ENCODE peak calls at places on chromosomes 5 and 9, in eight cellular contexts. A is PC-3; L is CD8-positive, alpha-beta T cell; W is breast epithelium; I is pancreas; T is CD8-positive, alpha-beta memory T cell; D is lower lobe of right lung; R is mammary epithelial cell. C is an unnamed sample. For H3K9me3, the result is how much of the 10 kb centered on the place peaks cover.

GRCh38 chr5:98989723-98990122 is 60.9 kb upstream of the CHD1 start:
- DNase-seq in A (no peak), L (no peak), W (no peak), I (no peak), T (no peak), D (no peak), R (no peak), C (no peak)

GRCh38 chr5:151058891-151059611 is 21.8 kb downstream of the TNIP1 start:
- DNase-seq in A (no peak), L (no peak), W (no peak), I (no peak), T (no peak), D (no peak), R (no peak), C (peak)

GRCh38 chr9:137271696-137272076 is 5.8 kb upstream of the TOR4A start:
- DNase-seq in A (no peak), L (no peak), W (no peak), I (no peak), T (no peak), D (no peak), R (no peak), C (no peak)

GRCh38 chr5:174252121-174252520 is 206.6 kb downstream of the NSG2 start:
- DNase-seq in A (no peak), L (no peak), W (no peak), I (no peak), T (no peak), D (no peak), R (no peak), C (no peak)

GRCh38 chr5:60805470-60805869 is 38.6 kb downstream of the ELOVL7 start:
- DNase-seq in A (peak), L (no peak), W (no peak), I (no peak), T (no peak), D (no peak), R (peak), C (no peak)

GRCh38 chr5:71475788-71476384 is 20.4 kb downstream of the BDP1 start:
- DNase-seq in A (peak), L (no peak), W (no peak), I (no peak), T (peak), D (no peak), R (peak), C (no peak)

GRCh38 chr9:93258818-93259489 is 75.0 kb downstream of the WNK2 start:
- DNase-seq in A (no peak), L (no peak), W (peak), I (peak), T (no peak), D (peak), R (no peak), C (peak)

GRCh38 chr9:21833090-21833801 is 30.8 kb downstream of the MTAP start:
- DNase-seq in A (no peak), L (no peak), W (no peak), I (no peak), T (no peak), D (no peak), R (peak), C (no peak)

GRCh38 chr9:4145482-4145881 is 154.4 kb downstream of the GLIS3 start:
- DNase-seq in A (no peak), L (no peak), W (no peak), I (no peak), T (no peak), D (no peak), R (no peak), C (no peak)

GRCh38 chr9:105978336-105978735 is 284.0 kb downstream of the TMEM38B start:
- DNase-seq in A (no peak), L (no peak), W (no peak), I (no peak), T (no peak), D (no peak), R (no peak), C (no peak)

GRCh38 chr5:98779264-98779877 is 5.9 kb downstream of the RGMB start:
- DNase-seq in A (no peak), L (no peak), W (no peak), I (peak), T (no peak), D (no peak), R (no peak), C (no peak)

GRCh38 chr9:121576281-121577075 is 75.0 kb upstream of the DAB2IP start:
- DNase-seq in A (no peak), L (no peak), W (no peak), I (no peak), T (no peak), D (no peak), R (no peak), C (no peak)

GRCh38 chr9:116100711-116101111 is 52.9 kb upstream of the PAPPA start:
- DNase-seq in A (peak), L (no peak), W (no peak), I (no peak), T (no peak), D (no peak), R (peak), C (no peak)

GRCh38 chr5:19706776-19707175 is 281.2 kb downstream of the CDH18 start:
- DNase-seq in A (no peak), L (no peak), W (no peak), I (no peak), T (no peak), D (no peak), R (no peak), C (no peak)

GRCh38 chr9:82117025-82117424 is 128.5 kb downstream of the SPATA31D1 start:
- DNase-seq in A (no peak), L (no peak), W (no peak), I (no peak), T (no peak), D (no peak), R (no peak), C (no peak)

GRCh38 chr9:97046228-97046627 is 7.3 kb upstream of the CTSV start:
- DNase-seq in A (peak), L (no peak), W (peak), I (peak), T (no peak), D (peak), R (peak), C (peak)

GRCh38 chr9:124180557-124180956 is 77.2 kb upstream of the NEK6 start:
- DNase-seq in A (no peak), L (no peak), W (no peak), I (no peak), T (no peak), D (peak), R (no peak), C (peak)

GRCh38 chr5:168529361-168530234 is 493 bp downstream of the FBLL1 start:
- DNase-seq in A (no peak), L (no peak), W (no peak), I (no peak), T (no peak), D (no peak), R (no peak), C (no peak)

GRCh38 chr5:108801776-108802175 is 54.1 kb downstream of the FER start:
- DNase-seq in A (peak), L (no peak), W (no peak), I (no peak), T (no peak), D (no peak), R (peak), C (no peak)

GRCh38 chr9:120388000-120388855 is 191.7 kb downstream of the CDK5RAP2 start:
- DNase-seq in A (no peak), L (no peak), W (no peak), I (no peak), T (no peak), D (no peak), R (no peak), C (no peak)

GRCh38 chr5:7179364-7179763 is 216.6 kb upstream of the ADCY2 start:
- DNase-seq in A (no peak), L (no peak), W (no peak), I (no peak), T (no peak), D (no peak), R (no peak), C (no peak)

GRCh38 chr9:127980056-127980705 is 608 bp downstream of the EEIG1 start:
- DNase-seq in A (peak), L (peak), W (peak), I (peak), T (peak), D (peak), R (peak), C (peak)

GRCh38 chr5:107950774-107951173 is 280.0 kb upstream of the EFNA5 start:
- DNase-seq in A (no peak), L (no peak), W (no peak), I (no peak), T (no peak), D (no peak), R (no peak), C (no peak)

GRCh38 chr9:28365736-28366135 is 792.5 kb upstream of the C9orf72 start:
- DNase-seq in A (no peak), L (no peak), W (no peak), I (no peak), T (no peak), D (no peak), R (peak), C (no peak)

GRCh38 chr9:98472216-98472615 is 216.8 kb upstream of the TBC1D2 start:
- DNase-seq in A (no peak), L (no peak), W (no peak), I (no peak), T (no peak), D (no peak), R (no peak), C (no peak)

GRCh38 chr5:73120222-73121108 is at the start of gene TMEM171:
- DNase-seq in A (peak), L (no peak), W (no peak), I (peak), T (no peak), D (peak), R (peak), C (peak)

GRCh38 chr9:136372561-136373299 is 739 bp downstream of the CARD9 start:
- DNase-seq in A (peak), L (no peak), W (no peak), I (peak), T (no peak), D (peak), R (peak), C (peak)

GRCh38 chr5:127830829-127831598 is 127.8 kb downstream of the CCDC192 start:
- DNase-seq in A (no peak), L (no peak), W (no peak), I (no peak), T (no peak), D (no peak), R (no peak), C (no peak)
- H3K27ac ChIP-seq in A (no peak), L (no peak), W (peak), I (no peak), T (no peak), D (no peak), R (no peak), C (no peak)

GRCh38 chr5:157819502-157820125 is 39.3 kb downstream of the CLINT1 start:
- DNase-seq in A (no peak), L (no peak), W (no peak), I (no peak), T (no peak), D (no peak), R (no peak), C (no peak)

GRCh38 chr5:157817928-157818327 is 41.0 kb downstream of the CLINT1 start:
- DNase-seq in A (no peak), L (no peak), W (no peak), I (no peak), T (no peak), D (no peak), R (no peak), C (no peak)

GRCh38 chr5:157816682-157817268 is 42.2 kb downstream of the CLINT1 start:
- DNase-seq in A (peak), L (no peak), W (no peak), I (no peak), T (peak), D (no peak), R (no peak), C (no peak)

GRCh38 chr5:157820593-157821252 is 38.2 kb downstream of the CLINT1 start:
- DNase-seq in A (peak), L (no peak), W (no peak), I (no peak), T (peak), D (no peak), R (peak), C (no peak)

DNA sequence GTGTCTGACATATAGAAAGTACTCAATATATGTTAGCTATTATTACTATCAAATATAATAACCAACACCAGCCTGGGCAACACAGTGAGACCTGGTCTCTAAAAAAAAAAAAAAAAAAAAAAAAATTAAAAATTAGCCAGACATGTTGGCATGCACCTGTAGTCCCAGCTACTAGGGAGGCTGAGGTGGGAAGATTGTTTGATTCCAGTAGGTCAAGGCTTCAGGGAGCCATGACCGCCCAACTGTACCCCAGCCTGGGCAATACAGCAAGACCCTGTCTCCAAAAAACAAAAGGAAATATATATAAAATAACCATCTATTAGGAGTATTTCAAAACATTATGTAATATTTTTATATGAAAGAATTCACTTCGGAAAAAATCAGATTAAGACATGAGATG is 40.6 kb downstream of the CLINT1 start:
- DNase-seq in A (no peak), L (no peak), W (no peak), I (no peak), T (no peak), D (no peak), R (no peak), C (no peak)
- H3K9me3 ChIP-seq in A (under half), L (under half), W (under half), I (under half), T (under half), D (under half), R (under half), C (under half)

DNA sequence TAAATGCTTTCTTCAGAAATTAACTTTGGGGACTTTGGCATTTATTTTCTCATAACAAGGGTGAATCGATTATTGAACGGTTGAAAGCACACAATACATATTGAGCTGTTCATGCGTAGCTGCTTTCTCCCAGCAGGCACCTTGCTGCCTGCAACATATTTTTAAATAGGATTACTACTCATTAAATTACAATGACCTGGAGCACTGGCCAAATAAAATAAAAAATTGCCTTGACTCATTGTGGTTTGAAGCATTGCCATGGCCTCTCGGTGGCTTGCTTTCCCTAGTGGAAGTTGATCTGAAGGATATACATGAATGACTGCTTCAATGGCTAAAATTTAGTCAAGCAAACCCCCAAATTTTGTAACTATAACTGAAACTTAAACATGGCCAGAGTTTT is 181.6 kb upstream of the NUDT12 start:
- DNase-seq in A (peak), L (no peak), W (no peak), I (no peak), T (no peak), D (no peak), R (peak), C (no peak)
- H3K4me3 ChIP-seq in A (peak), L (no peak), W (no peak), I (no peak), T (no peak), D (no peak), R (no peak), C (no peak)

GRCh38 chr9:33473216-33473615 is 508 bp downstream of the NOL6 start:
- DNase-seq in A (no peak), L (no peak), W (peak), I (no peak), T (no peak), D (no peak), R (no peak), C (peak)
- H3K27ac ChIP-seq in A (peak), L (peak), W (peak), I (no peak), T (peak), D (peak), R (peak), C (peak)

DNA sequence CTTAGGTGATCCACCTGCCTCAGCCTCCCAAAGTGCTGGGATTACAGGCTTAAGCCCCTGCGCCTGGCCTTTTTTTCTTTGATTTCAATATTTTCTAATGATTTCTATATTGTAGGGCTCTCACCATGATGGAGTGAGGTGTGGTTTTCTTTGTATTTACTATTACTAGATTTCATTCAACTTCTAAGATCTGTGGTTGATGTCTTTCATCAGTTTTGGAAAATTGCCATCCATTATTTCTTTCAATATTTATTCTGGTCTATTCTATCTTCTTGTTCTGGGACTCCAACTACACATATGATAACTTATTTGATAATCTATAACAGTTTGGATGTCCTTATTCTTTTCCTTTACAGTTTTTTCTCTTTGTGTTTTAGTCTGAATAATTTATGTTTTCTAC is 31.9 kb downstream of the FBXO4 start:
- DNase-seq in A (no peak), L (no peak), W (no peak), I (no peak), T (no peak), D (no peak), R (no peak), C (no peak)
- H3K9me3 ChIP-seq in A (under half), L (under half), W (under half), I (under half), T (under half), D (under half), R (under half), C (under half)

GRCh38 chr9:110208031-110208430 is at the start of gene C9orf152:
- DNase-seq in A (peak), L (no peak), W (peak), I (peak), T (no peak), D (peak), R (no peak), C (peak)

GRCh38 chr9:110202232-110202631 is 5.7 kb downstream of the C9orf152 start:
- DNase-seq in A (no peak), L (no peak), W (no peak), I (no peak), T (no peak), D (no peak), R (no peak), C (no peak)

GRCh38 chr9:110207071-110207923 is 662 bp downstream of the C9orf152 start:
- DNase-seq in A (peak), L (no peak), W (peak), I (peak), T (no peak), D (peak), R (no peak), C (peak)

DNA sequence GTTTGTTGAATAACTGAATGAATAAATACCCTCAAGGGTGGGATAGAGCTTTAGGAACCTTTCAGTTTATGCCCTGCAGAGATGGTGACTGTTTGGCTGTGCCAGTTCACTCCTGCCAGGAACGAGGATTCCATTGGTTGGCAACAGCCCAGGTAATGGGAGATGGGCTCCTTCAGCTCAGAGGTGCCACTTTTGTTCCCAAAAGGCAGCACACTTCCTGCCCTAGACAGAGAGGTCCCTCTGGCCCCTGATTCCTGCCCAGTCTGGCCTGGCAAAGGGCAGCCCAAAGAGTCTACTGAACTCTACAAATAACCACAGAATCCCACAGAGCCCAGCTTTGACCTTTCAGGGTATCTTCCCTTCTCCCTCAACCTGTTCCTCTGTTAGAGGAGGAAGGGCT is 1.6 kb downstream of the C9orf152 start:
- DNase-seq in A (no peak), L (no peak), W (no peak), I (no peak), T (no peak), D (peak), R (no peak), C (no peak)
- H3K4me3 ChIP-seq in A (peak), L (no peak), W (no peak), I (no peak), T (no peak), D (peak), R (no peak), C (peak)

GRCh38 chr9:130029223-130029583 is 13.8 kb downstream of the FNBP1 start:
- DNase-seq in A (no peak), L (no peak), W (no peak), I (no peak), T (no peak), D (no peak), R (no peak), C (no peak)

GRCh38 chr9:130027533-130028370 is 15.2 kb downstream of the FNBP1 start:
- DNase-seq in A (no peak), L (no peak), W (no peak), I (no peak), T (no peak), D (no peak), R (no peak), C (no peak)

GRCh38 chr9:130029591-130029990 is 13.4 kb downstream of the FNBP1 start:
- DNase-seq in A (no peak), L (no peak), W (no peak), I (no peak), T (no peak), D (no peak), R (no peak), C (no peak)

GRCh38 chr9:130026583-130027427 is 16.2 kb downstream of the FNBP1 start:
- DNase-seq in A (no peak), L (no peak), W (no peak), I (no peak), T (no peak), D (no peak), R (no peak), C (no peak)

GRCh38 chr9:130028493-130029222 is 14.3 kb downstream of the FNBP1 start:
- DNase-seq in A (peak), L (no peak), W (no peak), I (no peak), T (no peak), D (no peak), R (no peak), C (no peak)
- H3K27ac ChIP-seq in A (no peak), L (no peak), W (peak), I (no peak), T (peak), D (no peak), R (no peak), C (no peak)